ENCODE peak calls at places on chromosomes 12 and 14, in seven cellular contexts. C, T, Y, M, H, S and I are unnamed samples.
A peak's percentile ranks its signal among the peaks of the same experiment; 100 is the strongest.

GRCh38 chr14:75077794-75078193 is 8.4 kb downstream of the ZC2HC1C start:
- DNase-seq in C (no peak), T (no peak), Y (no peak), M (no peak), H (no peak), S (no peak), I (no peak)

GRCh38 chr12:26318661-26319068 is 123.3 kb downstream of the SSPN start:
- DNase-seq in C (peak; percentile 23), T (no peak), Y (peak; percentile 37), M (peak; percentile 70), H (no peak), S (peak; percentile 83), I (no peak)

GRCh38 chr12:95169368-95169767 is 47.9 kb downstream of the FGD6 start:
- DNase-seq in C (no peak), T (peak; percentile 33), Y (peak; percentile 61), M (no peak), H (no peak), S (peak; percentile 75), I (no peak)

GRCh38 chr12:104684884-104685283 is 228.1 kb downstream of the CHST11 start:
- DNase-seq in C (no peak), T (no peak), Y (no peak), M (no peak), H (no peak), S (peak; percentile 28), I (no peak)

GRCh38 chr14:102508774-102509743 is 517 bp downstream of the ANKRD9 start:
- DNase-seq in C (peak; percentile 77), T (peak; percentile 69), Y (peak; percentile 80), M (peak; percentile 67), H (no peak), S (peak; percentile 82), I (peak; percentile 88)

GRCh38 chr14:70917633-70918032 is 10.4 kb downstream of the PCNX1 start:
- DNase-seq in C (no peak), T (no peak), Y (no peak), M (no peak), H (no peak), S (no peak), I (no peak)

GRCh38 chr14:23286904-23287479 is 1.1 kb upstream of the HOMEZ start:
- DNase-seq in C (no peak), T (no peak), Y (no peak), M (no peak), H (no peak), S (peak; percentile 41), I (no peak)

GRCh38 chr14:98956181-98956580 is 315.8 kb downstream of the BCL11B start:
- DNase-seq in C (no peak), T (no peak), Y (no peak), M (no peak), H (no peak), S (no peak), I (peak; percentile 9)

GRCh38 chr12:132244724-132245295 is 84.6 kb downstream of the GALNT9 start:
- DNase-seq in C (no peak), T (no peak), Y (no peak), M (no peak), H (no peak), S (no peak), I (peak; percentile 76)

GRCh38 chr12:8668441-8668840 is 5.8 kb upstream of the MFAP5 start:
- DNase-seq in C (no peak), T (no peak), Y (no peak), M (no peak), H (no peak), S (no peak), I (no peak)

GRCh38 chr12:120639771-120640721 is at the start of gene CABP1:
- DNase-seq in C (no peak), T (peak; percentile 58), Y (peak; percentile 57), M (no peak), H (peak; percentile 62), S (no peak), I (peak; percentile 98)

GRCh38 chr14:23353433-23353780 is 720 bp upstream of the SLC22A17 start:
- DNase-seq in C (no peak), T (no peak), Y (no peak), M (no peak), H (no peak), S (no peak), I (peak; percentile 22)

GRCh38 chr12:41944241-41944640 is 200.4 kb downstream of the GXYLT1 start:
- DNase-seq in C (no peak), T (no peak), Y (no peak), M (no peak), H (no peak), S (no peak), I (no peak)

GRCh38 chr12:115335594-115335993 is 651.6 kb upstream of the TBX3 start:
- DNase-seq in C (peak; percentile 42), T (no peak), Y (no peak), M (no peak), H (no peak), S (no peak), I (no peak)

GRCh38 chr14:28763914-28764848 is 2.4 kb upstream of the FOXG1 start:
- DNase-seq in C (no peak), T (no peak), Y (no peak), M (no peak), H (no peak), S (no peak), I (peak; percentile 70)

GRCh38 chr12:113822986-113823385 is 143.1 kb downstream of the RBM19 start:
- DNase-seq in C (no peak), T (no peak), Y (no peak), M (no peak), H (no peak), S (no peak), I (no peak)

GRCh38 chr14:93897476-93897845 is 29.7 kb upstream of the FAM181A start:
- DNase-seq in C (no peak), T (no peak), Y (no peak), M (no peak), H (no peak), S (no peak), I (no peak)
- H3K4me3 ChIP-seq in C (no peak overlapping the region), T (no peak overlapping the region), Y (no peak overlapping the region), M (no peak overlapping the region), H (no peak overlapping the region), S (no peak overlapping the region), I (no peak overlapping the region)

GRCh38 chr12:29653286-29653685 is 130.5 kb downstream of the TMTC1 start:
- DNase-seq in C (no peak), T (no peak), Y (no peak), M (no peak), H (no peak), S (no peak), I (no peak)

GRCh38 chr12:29660847-29661246 is 122.9 kb downstream of the TMTC1 start:
- DNase-seq in C (no peak), T (no peak), Y (no peak), M (no peak), H (no peak), S (no peak), I (no peak)

GRCh38 chr12:29650371-29650770 is 133.4 kb downstream of the TMTC1 start:
- DNase-seq in C (no peak), T (no peak), Y (no peak), M (no peak), H (no peak), S (no peak), I (no peak)

GRCh38 chr12:29656762-29657538 is 126.8 kb downstream of the TMTC1 start:
- DNase-seq in C (no peak), T (no peak), Y (no peak), M (no peak), H (no peak), S (no peak), I (no peak)

GRCh38 chr12:29655861-29656260 is 127.9 kb downstream of the TMTC1 start:
- DNase-seq in C (no peak), T (no peak), Y (no peak), M (no peak), H (no peak), S (no peak), I (no peak)
- H3K36me3 ChIP-seq in C (no peaks in the 10 kb centered on the region), T (no peaks in the 10 kb centered on the region), Y (no peaks in the 10 kb centered on the region), M (no peaks in the 10 kb centered on the region), H (no peaks in the 10 kb centered on the region), S (no peaks in the 10 kb centered on the region), I (no peaks in the 10 kb centered on the region)

GRCh38 chr14:68945585-68946289 is 33.4 kb downstream of the ACTN1 start:
- DNase-seq in C (no peak), T (no peak), Y (peak; percentile 72), M (peak; percentile 27), H (no peak), S (no peak), I (no peak)

GRCh38 chr14:68942281-68943035 is 36.6 kb downstream of the ACTN1 start:
- DNase-seq in C (no peak), T (no peak), Y (no peak), M (no peak), H (no peak), S (no peak), I (no peak)

GRCh38 chr14:68943107-68943506 is 36.0 kb downstream of the ACTN1 start:
- DNase-seq in C (no peak), T (no peak), Y (no peak), M (no peak), H (no peak), S (no peak), I (no peak)

GRCh38 chr14:68945190-68945584 is 33.9 kb downstream of the ACTN1 start:
- DNase-seq in C (no peak), T (no peak), Y (no peak), M (no peak), H (no peak), S (no peak), I (no peak)

DNA sequence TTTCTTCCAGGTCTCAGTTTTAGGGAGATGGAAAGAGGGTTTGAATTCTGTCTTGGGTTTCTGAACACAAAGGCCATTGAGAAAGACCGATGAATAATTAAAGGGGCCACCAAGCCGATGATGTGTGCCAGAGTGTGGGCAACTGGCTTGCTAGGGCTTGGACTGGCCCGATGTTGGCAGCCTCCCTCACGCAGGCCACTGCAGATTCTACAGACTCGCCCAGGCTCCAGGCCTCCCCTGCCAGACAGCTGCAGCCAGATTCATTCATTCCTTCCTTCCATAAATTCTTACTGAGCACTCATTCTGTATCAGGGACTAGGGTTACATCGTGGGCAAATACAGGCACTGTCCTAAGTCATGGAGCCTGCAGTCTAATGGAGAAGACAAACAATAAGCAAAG is 34.9 kb downstream of the ACTN1 start:
- DNase-seq in C (no peak), T (no peak), Y (no peak), M (no peak), H (no peak), S (no peak), I (no peak)
- H3K4me3 ChIP-seq in C (no peak overlapping the region), T (no peak overlapping the region), Y (no peak overlapping the region), M (no peak overlapping the region), H (no peak overlapping the region), S (no peak overlapping the region), I (no peak overlapping the region)

DNA sequence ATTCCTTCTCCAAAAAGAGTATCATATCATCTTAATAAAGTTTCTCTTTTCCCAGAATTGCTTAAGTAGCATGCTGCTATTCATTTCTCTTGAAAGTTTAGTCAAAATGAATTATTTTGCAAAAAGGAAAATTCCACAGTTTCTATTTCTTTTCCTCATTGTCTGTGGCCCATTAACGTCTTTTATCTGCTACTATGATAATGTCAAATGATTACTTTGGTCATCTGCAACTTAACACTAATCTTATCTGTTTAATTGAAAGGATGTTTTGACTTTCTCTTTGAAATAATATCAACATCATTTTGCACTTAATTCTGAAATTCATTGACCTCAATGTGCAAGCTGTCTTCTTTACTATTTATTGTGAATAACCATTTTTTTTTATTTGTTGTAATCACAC is 146.5 kb upstream of the SLCO1C1 start:
- DNase-seq in C (no peak), T (no peak), Y (no peak), M (no peak), H (no peak), S (no peak), I (no peak)
- H3K36me3 ChIP-seq in C (no peaks in the 10 kb centered on the region), T (no peaks in the 10 kb centered on the region), Y (no peaks in the 10 kb centered on the region), M (no peaks in the 10 kb centered on the region), H (no peaks in the 10 kb centered on the region), S (no peaks in the 10 kb centered on the region), I (no peaks in the 10 kb centered on the region)